ENCODE peak calls at places on chromosome 3, in seven cellular contexts. M is M059J, E is progenitor cell of endocrine pancreas, I is astrocyte of the spinal cord, D is mucosa of gallbladder, L is cardiac fibroblast, K is COR-L47. R is an unnamed sample.

GRCh38 chr3:40207796-40208195 is 101.7 kb upstream of the EIF1B start:
- DNase-seq in L (peak), I (no peak), E (no peak), K (no peak), M (no peak), D (no peak), R (no peak)

GRCh38 chr3:102181202-102181920 is 253.5 kb upstream of the ZPLD1 start:
- DNase-seq in E (no peak), D (no peak), I (peak), K (no peak), L (peak), M (peak), R (no peak)

GRCh38 chr3:18124501-18124900 is 300.6 kb downstream of the SATB1 start:
- DNase-seq in E (no peak), K (no peak), D (no peak), L (peak), M (peak), I (peak), R (no peak)

GRCh38 chr3:70999730-71000129 is 583.8 kb downstream of the FOXP1 start:
- DNase-seq in M (peak), E (no peak), K (no peak), D (no peak), I (peak), L (peak), R (no peak)

GRCh38 chr3:168322941-168323340 is 227.2 kb upstream of the GOLIM4 start:
- DNase-seq in L (peak), I (peak), M (no peak), E (no peak), K (no peak), D (no peak), R (no peak)

GRCh38 chr3:181558870-181559269 is 152.9 kb upstream of the SOX2 start:
- DNase-seq in E (no peak), K (no peak), I (peak), M (no peak), L (no peak), D (no peak), R (no peak)

GRCh38 chr3:150311156-150311555 is 96.9 kb upstream of the TSC22D2 start:
- DNase-seq in E (no peak), D (no peak), L (no peak), I (no peak), K (no peak), M (no peak), R (no peak)

GRCh38 chr3:46926871-46927717 is 49.5 kb downstream of the CCDC12 start:
- DNase-seq in K (no peak), L (no peak), E (no peak), M (no peak), I (no peak), D (no peak), R (no peak)

R was measured in iPS DF 6.9.